ENCODE peak calls at places on chromosomes 1 and 21, in six cellular contexts. Z is A549, U is K562, L is endothelial cell of umbilical vein, C is GM12878, T is HepG2. D is an unnamed sample.

GRCh38 chr1:220315070-220315839 is 43.0 kb upstream of the RAB3GAP2 start:
- DNase-seq in L (no peak), Z (no peak), U (no peak), C (no peak), T (no peak), D (no peak)

GRCh38 chr21:15731243-15731613 is 1.4 kb downstream of the USP25 start:
- DNase-seq in Z (peak), C (no peak), T (peak), U (no peak), L (peak), D (peak)

GRCh38 chr21:21897275-21897883 is 899.2 kb downstream of the NCAM2 start:
- DNase-seq in C (no peak), L (no peak), T (no peak), Z (no peak), U (no peak), D (no peak)

GRCh38 chr1:38783659-38784229 is 75.8 kb downstream of the RRAGC start:
- DNase-seq in L (no peak), U (peak), C (no peak), Z (no peak), T (peak), D (peak)

GRCh38 chr1:213982814-213983588 is 4.8 kb upstream of the PROX1 start:
- DNase-seq in U (no peak), L (peak), C (no peak), T (no peak), Z (no peak), D (no peak)

GRCh38 chr1:235843458-235843857 is 23.2 kb downstream of the LYST start:
- DNase-seq in L (peak), U (no peak), Z (peak), T (peak), C (no peak), D (peak)

GRCh38 chr1:201310986-201311355 is 27.7 kb downstream of the PKP1 start:
- DNase-seq in U (no peak), T (no peak), C (no peak), Z (peak), L (no peak), D (no peak)

GRCh38 chr1:47449702-47450552 is 12.1 kb downstream of the FOXD2 start:
- DNase-seq in L (no peak), C (no peak), T (peak), U (peak), Z (peak), D (no peak)

GRCh38 chr1:16168622-16169021 is 12.8 kb upstream of the EPHA2 start:
- DNase-seq in C (no peak), U (no peak), Z (no peak), L (no peak), T (no peak), D (no peak)

GRCh38 chr1:216929870-216930582 is 206.8 kb upstream of the ESRRG start:
- DNase-seq in Z (no peak), C (no peak), U (no peak), L (no peak), T (no peak), D (no peak)

GRCh38 chr1:227887697-227888403 is 59.9 kb downstream of the WNT9A start:
- DNase-seq in U (no peak), T (no peak), C (no peak), Z (no peak), L (peak), D (no peak)

GRCh38 chr1:186188736-186189135 is 186.3 kb downstream of the TPR start:
- DNase-seq in T (no peak), Z (no peak), C (no peak), U (no peak), L (no peak), D (no peak)

GRCh38 chr21:14491269-14491681 is 54.8 kb downstream of the SAMSN1 start:
- DNase-seq in L (no peak), Z (no peak), U (no peak), T (no peak), C (no peak), D (no peak)

GRCh38 chr21:34620084-34620665 is 5.3 kb upstream of the RCAN1 start:
- DNase-seq in C (no peak), L (no peak), U (no peak), T (no peak), Z (no peak), D (no peak)

GRCh38 chr1:110361856-110362255 is 22.7 kb downstream of the RBM15 start:
- DNase-seq in U (no peak), T (no peak), Z (no peak), C (no peak), L (no peak), D (no peak)

GRCh38 chr1:37948841-37949240 is 2.0 kb upstream of the INPP5B start:
- DNase-seq in C (no peak), Z (no peak), L (no peak), U (no peak), T (no peak), D (no peak)

GRCh38 chr1:207404849-207405525 is 49.1 kb upstream of the CR2 start:
- DNase-seq in T (peak), Z (peak), C (no peak), U (peak), L (peak), D (peak)

GRCh38 chr1:146012703-146013565 is 8.6 kb downstream of the HJV start:
- DNase-seq in L (peak), Z (peak), T (peak), C (no peak), U (peak), D (peak)

GRCh38 chr1:42957880-42958487 is 684 bp downstream of the SLC2A1 start:
- DNase-seq in C (no peak), T (no peak), L (peak), Z (peak), U (peak), D (peak)

DNA sequence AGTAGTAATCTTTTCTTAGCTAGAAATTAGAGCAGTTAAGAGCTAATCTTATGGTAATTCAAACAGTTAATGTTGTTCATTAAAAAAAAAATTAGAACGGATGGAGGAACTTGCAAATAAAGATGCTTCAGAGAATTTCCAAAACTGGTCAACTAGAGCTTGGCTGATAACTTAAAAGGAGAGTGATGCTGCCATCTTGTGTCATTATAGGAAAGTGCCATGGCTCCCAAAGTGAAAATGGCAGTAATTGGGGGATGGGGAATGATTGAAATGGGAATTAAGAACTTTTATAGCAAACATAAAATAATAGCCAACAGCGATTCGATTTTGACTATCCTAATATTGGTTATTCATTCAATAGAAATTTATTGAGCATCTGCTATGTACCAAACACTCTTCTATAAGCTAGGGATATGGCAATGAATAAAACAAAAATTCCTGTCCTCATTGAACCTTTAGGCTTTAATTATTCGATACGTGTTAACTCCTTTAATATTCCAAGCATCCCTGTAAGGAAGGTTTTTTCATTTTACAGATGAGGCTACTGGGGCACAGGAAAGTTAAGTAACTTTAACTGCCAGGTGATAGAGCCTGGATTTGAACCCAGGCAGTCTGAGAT is 5.7 kb upstream of the PLPP3 start:
- DNase-seq in T (peak), C (no peak), U (peak), Z (peak), L (peak), D (peak)
- TF ChIP-seq MYC in T (no peak), C (no peak), U (no peak), Z (no peak), L (no peak), D (no peak)

GRCh38 chr1:46190539-46190938 is 7.7 kb downstream of the POMGNT1 start:
- DNase-seq in T (no peak), U (no peak), L (no peak), Z (no peak), C (no peak), D (no peak)

GRCh38 chr1:46187106-46187869 is 10.9 kb downstream of the POMGNT1 start:
- DNase-seq in C (no peak), T (no peak), L (no peak), Z (no peak), U (no peak), D (no peak)

GRCh38 chr1:46186076-46186475 is 9.8 kb upstream of the P3R3URF start:
- DNase-seq in T (no peak), C (no peak), U (no peak), Z (no peak), L (no peak), D (no peak)

GRCh38 chr1:46191033-46191701 is 7.1 kb downstream of the POMGNT1 start:
- DNase-seq in T (no peak), L (no peak), U (no peak), Z (no peak), C (no peak), D (no peak)

DNA sequence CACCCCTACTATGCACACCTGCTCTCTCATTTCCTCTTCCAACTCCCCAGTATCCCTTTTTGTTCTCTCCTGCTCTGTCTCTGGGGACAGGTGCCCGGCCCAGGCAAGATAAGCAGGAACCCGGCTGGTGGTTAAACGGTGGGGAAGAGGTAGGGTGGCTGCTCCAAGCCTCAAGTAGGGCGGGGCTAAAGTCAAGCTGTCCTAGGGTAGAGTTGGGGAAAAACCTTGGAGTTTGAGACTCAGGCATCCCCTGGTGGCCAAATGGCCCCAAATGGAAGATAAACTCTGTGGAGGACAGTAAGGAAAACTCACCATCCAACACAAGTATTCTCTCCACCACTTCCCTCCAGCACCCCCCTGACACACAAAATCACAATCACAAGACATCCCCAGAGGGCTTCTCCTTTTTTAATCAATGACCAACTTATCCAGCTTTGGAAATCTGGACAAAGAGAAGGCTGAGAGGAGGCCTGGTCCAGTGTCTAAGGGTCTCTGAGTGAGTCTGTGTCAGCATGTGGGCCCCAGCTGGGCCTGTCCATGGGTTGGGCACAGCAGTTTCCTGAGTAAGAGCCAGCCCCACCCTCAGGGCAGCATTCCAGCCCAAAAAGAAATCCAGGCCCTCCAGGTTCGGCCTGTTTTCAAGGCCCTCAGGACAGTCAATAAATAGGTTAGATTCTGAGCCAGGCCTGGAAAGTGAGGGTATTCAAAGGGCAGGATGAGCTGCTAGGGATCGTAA is 9.8 kb downstream of the POMGNT1 start:
- DNase-seq in U (peak), T (no peak), C (no peak), Z (no peak), L (no peak), D (no peak)
- TF ChIP-seq CTCF in U (peak), T (no peak), C (peak), Z (no peak), L (no peak), D (no peak)

DNA sequence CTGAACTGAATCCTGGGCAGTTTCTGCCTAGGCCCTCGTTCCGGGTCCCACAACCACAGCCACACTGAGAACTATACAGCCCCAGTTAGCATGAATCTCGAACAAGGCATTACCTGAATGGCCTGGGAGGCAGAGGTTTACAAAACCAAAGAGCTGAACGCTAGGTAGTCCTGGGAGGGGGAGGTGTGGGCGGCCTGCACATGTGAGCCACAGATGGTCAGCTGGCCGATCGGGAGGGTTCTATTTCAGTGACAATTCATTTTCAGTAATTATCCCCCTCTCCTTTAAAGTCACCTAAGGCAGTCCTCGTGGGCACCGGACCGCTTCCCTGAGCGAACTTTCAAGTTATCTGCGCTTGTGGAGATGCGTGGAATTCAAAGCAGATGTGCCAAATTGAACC is 111.9 kb downstream of the GLIS1 start:
- DNase-seq in C (no peak), Z (no peak), T (no peak), U (no peak), L (no peak), D (no peak)
- TF ChIP-seq MYC in C (no peak), Z (no peak), T (no peak), U (no peak), L (no peak), D (no peak)

GRCh38 chr1:57336793-57337192 is 87.1 kb downstream of the DAB1 start:
- DNase-seq in Z (no peak), C (no peak), U (no peak), L (no peak), T (no peak), D (no peak)
- TF ChIP-seq CTCF in Z (no peak), C (no peak), U (no peak), L (no peak), T (no peak), D (no peak)

GRCh38 chr1:14238472-14239059 is 359.9 kb upstream of the KAZN start:
- DNase-seq in T (no peak), L (no peak), U (no peak), Z (no peak), C (no peak), D (no peak)
- TF ChIP-seq MYC in T (no peak), L (no peak), U (no peak), Z (no peak), C (no peak), D (no peak)

GRCh38 chr1:223811634-223812101 is 34.1 kb downstream of the TP53BP2 start:
- DNase-seq in Z (no peak), L (peak), U (no peak), C (no peak), T (peak), D (peak)
- TF ChIP-seq CTCF in Z (peak), L (peak), U (peak), C (peak), T (peak), D (no peak)

GRCh38 chr1:117412472-117412871 is 45.2 kb downstream of the MAN1A2 start:
- DNase-seq in U (no peak), L (no peak), T (no peak), Z (no peak), C (no peak), D (no peak)
- TF ChIP-seq MYC in U (no peak), L (no peak), T (no peak), Z (no peak), C (no peak), D (no peak)

GRCh38 chr1:79362470-79362869 is 355.9 kb upstream of the ADGRL4 start:
- DNase-seq in Z (no peak), L (no peak), U (no peak), C (no peak), T (no peak), D (no peak)
- TF ChIP-seq CTCF in Z (no peak), L (no peak), U (no peak), C (no peak), T (no peak), D (no peak)

DNA sequence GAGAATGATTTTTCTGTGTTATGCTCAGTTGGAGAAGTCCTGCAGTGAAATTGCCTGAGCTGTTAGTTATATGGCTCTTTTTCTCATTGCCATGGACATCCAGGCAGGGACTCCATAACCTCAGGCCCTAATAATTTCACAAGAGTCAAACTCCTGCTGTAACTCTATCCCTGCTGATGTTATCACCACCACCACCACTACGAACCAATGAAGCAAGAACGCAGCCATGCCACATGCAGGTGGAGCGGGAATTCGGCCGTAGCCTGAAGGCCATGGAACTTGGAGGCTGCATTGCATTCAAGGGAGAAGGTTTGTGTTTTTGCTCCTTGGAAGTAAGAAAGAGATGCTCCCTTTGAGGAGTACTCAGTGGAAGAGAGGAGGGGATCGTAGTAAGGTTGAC is 16.8 kb upstream of the DLGAP3 start:
- DNase-seq in U (no peak), Z (no peak), T (no peak), L (no peak), C (no peak), D (no peak)
- TF ChIP-seq MYC in U (no peak), Z (no peak), T (no peak), L (no peak), C (no peak), D (no peak)